ENCODE peak calls at places on chromosomes 11 and 22, in ten cellular contexts. W is tibial nerve, Q is nephron progenitor cell, S is astrocyte of the cerebellum, V is brain microvascular endothelial cell, G is heart right ventricle, X is GM23338, P is astrocyte of the spinal cord, Z is PC-9, N is H1. D is an unnamed sample.

GRCh38 chr11:19873730-19874129 is 161.1 kb downstream of the NAV2 start:
- DNase-seq in W (no peak), Q (no peak), S (no peak), V (no peak), G (no peak), X (peak; percentile 34), P (no peak), Z (no peak), N (no peak), D (no peak)

GRCh38 chr22:35754761-35755160 is 37.1 kb downstream of the APOL5 start:
- DNase-seq in W (no peak), Q (no peak), S (no peak), V (no peak), G (no peak), X (no peak), P (no peak), Z (no peak), N (no peak), D (no peak)

GRCh38 chr11:129944696-129945095 is 49.3 kb upstream of the NFRKB start:
- DNase-seq in W (no peak), Q (no peak), S (no peak), V (no peak), G (no peak), X (no peak), P (no peak), Z (no peak), N (no peak), D (no peak)

GRCh38 chr11:68215087-68215445 is 2.0 kb upstream of the KMT5B start:
- DNase-seq in W (no peak), Q (no peak), S (no peak), V (no peak), G (no peak), X (no peak), P (no peak), Z (no peak), N (no peak), D (no peak)

GRCh38 chr11:33692013-33692504 is 8.6 kb downstream of the C11orf91 start:
- DNase-seq in W (peak; percentile 80), Q (no peak), S (peak; percentile 99), V (peak; percentile 97), G (peak; percentile 76), X (no peak), P (peak; percentile 98), Z (peak; percentile 77), N (no peak), D (no peak)

GRCh38 chr22:23075525-23076216 is 5.4 kb downstream of the GNAZ start:
- DNase-seq in W (no peak), Q (no peak), S (no peak), V (no peak), G (no peak), X (no peak), P (no peak), Z (peak; percentile 22), N (no peak), D (no peak)

GRCh38 chr11:45383229-45383628 is 97.1 kb upstream of the SYT13 start:
- DNase-seq in W (no peak), Q (no peak), S (peak; percentile 46), V (peak; percentile 27), G (no peak), X (no peak), P (peak; percentile 58), Z (no peak), N (no peak), D (no peak)

GRCh38 chr11:62081378-62082291 is 42.2 kb upstream of the INCENP start:
- DNase-seq in W (peak; percentile 86), Q (peak; percentile 88), S (peak; percentile 34), V (peak; percentile 66), G (peak; percentile 79), X (peak; percentile 80), P (peak; percentile 67), Z (peak; percentile 82), N (peak; percentile 95), D (peak; percentile 33)

DNA sequence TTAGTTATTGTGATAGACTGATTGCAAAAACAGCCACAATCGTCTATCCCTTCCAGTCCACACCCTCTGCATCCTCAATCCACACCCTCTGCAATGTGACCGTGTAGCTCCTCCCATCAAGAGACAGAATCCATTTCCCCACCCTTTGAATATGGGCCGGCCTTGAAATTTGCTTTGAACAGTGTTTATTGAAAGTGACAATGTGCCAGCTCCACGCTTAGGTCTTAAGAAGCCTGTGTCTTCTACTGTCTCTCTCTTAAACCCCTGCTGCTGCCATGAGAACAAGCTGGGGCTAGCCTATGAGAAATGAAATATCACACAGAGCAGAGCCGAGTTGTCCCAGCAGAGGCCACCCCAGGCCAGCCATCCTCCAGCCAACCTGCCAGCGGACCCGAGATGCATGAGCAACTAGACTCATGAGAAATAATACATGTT is 22.3 kb upstream of the MICAL2 start:
- DNase-seq in W (no peak), Q (no peak), S (no peak), V (peak; percentile 84), G (peak; percentile 75), X (no peak), P (peak; percentile 86), Z (peak; percentile 13), N (no peak), D (no peak)
- TF ChIP-seq CTCF in W (peak; percentile 35), Q (no peak), S (peak; percentile 40), V (peak; percentile 66), G (peak; percentile 69), X (peak; percentile 38), P (peak; percentile 48), Z (no peak), N (no peak), D (peak; percentile 2)

GRCh38 chr22:49975543-49976389 is 15.2 kb downstream of the PIM3 start:
- DNase-seq in W (no peak), Q (peak; percentile 46), S (no peak), V (no peak), G (no peak), X (peak; percentile 67), P (no peak), Z (no peak), N (peak; percentile 54), D (no peak)

GRCh38 chr22:49976439-49977175 is 16.0 kb downstream of the PIM3 start:
- DNase-seq in W (no peak), Q (no peak), S (no peak), V (no peak), G (no peak), X (no peak), P (no peak), Z (no peak), N (no peak), D (no peak)

GRCh38 chr22:49977578-49977977 is 17.0 kb downstream of the PIM3 start:
- DNase-seq in W (no peak), Q (no peak), S (no peak), V (no peak), G (no peak), X (no peak), P (no peak), Z (no peak), N (no peak), D (no peak)

GRCh38 chr22:49983148-49984042 is 22.8 kb downstream of the PIM3 start:
- DNase-seq in W (no peak), Q (peak; percentile 59), S (no peak), V (no peak), G (no peak), X (peak; percentile 65), P (no peak), Z (no peak), N (peak; percentile 83), D (no peak)

DNA sequence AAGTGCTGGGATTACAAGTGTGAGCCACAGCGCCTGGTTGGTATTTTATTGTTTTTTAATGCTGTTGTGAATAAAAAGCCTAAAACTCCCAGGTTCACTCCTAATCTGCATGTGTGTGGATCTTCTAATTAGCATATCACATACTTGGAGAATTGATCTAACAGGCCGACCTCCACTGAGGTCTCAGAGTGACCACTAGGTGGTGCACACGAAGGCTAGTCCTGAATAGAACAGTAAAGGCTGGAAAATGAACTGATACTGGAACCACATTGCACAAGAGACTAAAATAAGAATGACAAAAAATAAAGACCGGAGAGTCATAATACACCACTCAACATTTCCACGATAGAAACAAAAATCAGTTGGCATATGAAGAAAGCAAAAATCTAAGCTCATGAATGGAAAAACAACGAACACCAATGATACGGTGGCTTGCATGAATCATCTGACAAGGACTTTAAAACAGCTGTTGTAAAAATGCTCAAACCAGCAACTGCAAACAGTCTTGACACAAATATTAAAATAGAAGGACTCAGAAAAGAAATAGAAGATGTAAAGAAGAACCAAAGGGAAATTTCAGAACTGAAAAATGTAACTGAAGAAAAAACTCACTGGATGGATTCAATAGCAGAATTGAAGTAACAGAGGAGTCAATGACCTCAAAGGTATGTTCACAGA is 19.2 kb downstream of the PIM3 start:
- DNase-seq in W (no peak), Q (peak; percentile 25), S (no peak), V (peak; percentile 56), G (no peak), X (peak; percentile 83), P (peak; percentile 43), Z (no peak), N (peak; percentile 57), D (no peak)
- TF ChIP-seq CTCF in W (no peak), Q (peak; percentile 44), S (peak; percentile 64), V (peak; percentile 80), G (peak; percentile 55), X (peak; percentile 75), P (peak; percentile 70), Z (peak; percentile 89), N (peak; percentile 47), D (peak; percentile 33)

GRCh38 chr11:86211619-86212018 is 32.9 kb upstream of the EED start:
- DNase-seq in W (no peak), Q (no peak), S (no peak), V (no peak), G (no peak), X (no peak), P (no peak), Z (no peak), N (no peak), D (no peak)

GRCh38 chr11:86218125-86219081 is 26.1 kb upstream of the EED start:
- DNase-seq in W (peak; percentile 59), Q (peak; percentile 65), S (peak; percentile 66), V (peak; percentile 61), G (peak; percentile 77), X (peak; percentile 91), P (peak; percentile 74), Z (peak; percentile 46), N (peak; percentile 79), D (peak; percentile 61)

GRCh38 chr11:86212212-86212611 is 32.3 kb upstream of the EED start:
- DNase-seq in W (no peak), Q (no peak), S (no peak), V (no peak), G (no peak), X (no peak), P (no peak), Z (no peak), N (no peak), D (no peak)

GRCh38 chr11:86210898-86211297 is 33.7 kb upstream of the EED start:
- DNase-seq in W (no peak), Q (no peak), S (no peak), V (no peak), G (no peak), X (no peak), P (no peak), Z (no peak), N (no peak), D (no peak)

DNA sequence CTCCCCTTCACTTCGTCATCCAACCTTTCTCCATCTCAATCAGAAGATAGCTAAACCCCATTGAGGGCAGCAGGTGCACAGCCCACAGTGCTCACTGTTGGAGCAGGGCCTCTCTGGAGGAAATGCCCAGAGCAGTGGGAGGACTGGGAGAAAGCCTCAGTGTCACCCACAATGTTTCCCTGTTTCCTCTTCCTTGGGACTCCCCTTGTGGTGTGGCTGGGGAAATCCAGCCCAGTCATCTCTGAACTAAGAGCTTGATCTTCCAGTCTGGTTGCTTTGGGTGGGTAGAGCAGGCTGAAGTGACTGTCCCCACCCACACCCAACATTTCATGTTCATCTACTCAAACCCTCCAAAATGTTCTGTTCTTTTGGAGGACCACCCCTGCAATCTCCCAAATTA is 29.8 kb upstream of the EED start:
- DNase-seq in W (no peak), Q (no peak), S (no peak), V (no peak), G (no peak), X (no peak), P (no peak), Z (peak; percentile 5), N (no peak), D (no peak)
- TF ChIP-seq CTCF in W (no peak), Q (no peak), S (no peak), V (peak; percentile 26), G (no peak), X (no peak), P (peak; percentile 23), Z (peak; percentile 35), N (peak; percentile 13), D (no peak)

GRCh38 chr11:64751136-64751535 is 7.2 kb upstream of the RASGRP2 start:
- DNase-seq in W (no peak), Q (no peak), S (no peak), V (no peak), G (no peak), X (no peak), P (no peak), Z (no peak), N (no peak), D (no peak)
- TF ChIP-seq CTCF in W (no peak), Q (no peak), S (no peak), V (no peak), G (no peak), X (no peak), P (no peak), Z (no peak), N (no peak), D (no peak)